ENCODE peak calls at places on chromosome X, in five cellular contexts. One of them, this sample, is unnamed.

GRCh38 chrX:37846141-37846540 is 1.2 kb downstream of the DYNLT3 start:
- DNase-seq in epithelial cell of esophagus: peak; percentile 72
- DNase-seq in germinal center: no peak
- DNase-seq in NCI-H1092 treated with DMSO at 0.1 percent for 48 hours: no peak
- DNase-seq in NCI-H2107: no peak
- DNase-seq in this sample: no peak

GRCh38 chrX:79270401-79270800 is 96.7 kb downstream of the ITM2A start:
- DNase-seq in epithelial cell of esophagus: no peak
- DNase-seq in germinal center: peak; percentile 8
- DNase-seq in NCI-H1092 treated with DMSO at 0.1 percent for 48 hours: no peak
- DNase-seq in NCI-H2107: no peak
- DNase-seq in this sample: no peak

GRCh38 chrX:149711545-149712236 is at the start of gene MAGEA11:
- DNase-seq in epithelial cell of esophagus: no peak
- DNase-seq in germinal center: no peak
- DNase-seq in NCI-H1092 treated with DMSO at 0.1 percent for 48 hours: no peak
- DNase-seq in NCI-H2107: no peak
- DNase-seq in this sample: no peak

GRCh38 chrX:113512700-113513395 is 672.2 kb upstream of the AMOT start:
- DNase-seq in epithelial cell of esophagus: peak; percentile 51
- DNase-seq in germinal center: no peak
- DNase-seq in NCI-H1092 treated with DMSO at 0.1 percent for 48 hours: no peak
- DNase-seq in NCI-H2107: no peak
- DNase-seq in this sample: no peak

GRCh38 chrX:22748093-22748999 is 251.4 kb upstream of the DDX53 start:
- DNase-seq in epithelial cell of esophagus: peak; percentile 46
- DNase-seq in germinal center: peak; percentile 8
- DNase-seq in NCI-H1092 treated with DMSO at 0.1 percent for 48 hours: peak; percentile 67
- DNase-seq in NCI-H2107: peak; percentile 20
- DNase-seq in this sample: no peak

GRCh38 chrX:23901805-23902204 is 5.9 kb downstream of the APOO start:
- DNase-seq in epithelial cell of esophagus: peak; percentile 80
- DNase-seq in germinal center: peak; percentile 44
- DNase-seq in NCI-H1092 treated with DMSO at 0.1 percent for 48 hours: peak; percentile 22
- DNase-seq in NCI-H2107: peak; percentile 51
- DNase-seq in this sample: no peak

GRCh38 chrX:41377624-41378023 is 43.7 kb downstream of the DDX3X start:
- DNase-seq in epithelial cell of esophagus: no peak
- DNase-seq in germinal center: no peak
- DNase-seq in NCI-H1092 treated with DMSO at 0.1 percent for 48 hours: no peak
- DNase-seq in NCI-H2107: no peak
- DNase-seq in this sample: no peak

GRCh38 chrX:154544885-154545284 is 1.8 kb downstream of the G6PD start:
- DNase-seq in epithelial cell of esophagus: no peak
- DNase-seq in germinal center: no peak
- DNase-seq in NCI-H1092 treated with DMSO at 0.1 percent for 48 hours: no peak
- DNase-seq in NCI-H2107: no peak
- DNase-seq in this sample: no peak

GRCh38 chrX:151151668-151152267 is 24.6 kb upstream of the GPR50 start:
- DNase-seq in epithelial cell of esophagus: peak; percentile 58
- DNase-seq in germinal center: peak; percentile 19
- DNase-seq in NCI-H1092 treated with DMSO at 0.1 percent for 48 hours: peak; percentile 60
- DNase-seq in NCI-H2107: peak; percentile 8
- DNase-seq in this sample: no peak

GRCh38 chrX:55326985-55327384 is 62.3 kb upstream of the PAGE3 start:
- DNase-seq in epithelial cell of esophagus: no peak
- DNase-seq in germinal center: no peak
- DNase-seq in NCI-H1092 treated with DMSO at 0.1 percent for 48 hours: no peak
- DNase-seq in NCI-H2107: no peak
- DNase-seq in this sample: no peak

GRCh38 chrX:31070057-31070468 is 1.8 kb downstream of the FTHL17 start:
- DNase-seq in epithelial cell of esophagus: peak; percentile 47
- DNase-seq in germinal center: no peak
- DNase-seq in NCI-H1092 treated with DMSO at 0.1 percent for 48 hours: no peak
- DNase-seq in NCI-H2107: no peak
- DNase-seq in this sample: no peak

GRCh38 chrX:73127700-73128241 is 48.5 kb upstream of the PABPC1L2A start:
- DNase-seq in epithelial cell of esophagus: peak; percentile 0
- DNase-seq in germinal center: no peak
- DNase-seq in NCI-H1092 treated with DMSO at 0.1 percent for 48 hours: no peak
- DNase-seq in NCI-H2107: no peak
- DNase-seq in this sample: peak; percentile 88

GRCh38 chrX:30309139-30309571 is at the start of gene NR0B1:
- DNase-seq in epithelial cell of esophagus: no peak
- DNase-seq in germinal center: no peak
- DNase-seq in NCI-H1092 treated with DMSO at 0.1 percent for 48 hours: peak; percentile 58
- DNase-seq in NCI-H2107: no peak
- DNase-seq in this sample: no peak

GRCh38 chrX:50147972-50148371 is 52.8 kb downstream of the AKAP4 start:
- DNase-seq in epithelial cell of esophagus: no peak
- DNase-seq in germinal center: no peak
- DNase-seq in NCI-H1092 treated with DMSO at 0.1 percent for 48 hours: no peak
- DNase-seq in NCI-H2107: no peak
- DNase-seq in this sample: no peak

GRCh38 chrX:77085372-77085771 is 361.8 kb upstream of the FGF16 start:
- DNase-seq in epithelial cell of esophagus: no peak
- DNase-seq in germinal center: no peak
- DNase-seq in NCI-H1092 treated with DMSO at 0.1 percent for 48 hours: no peak
- DNase-seq in NCI-H2107: no peak
- DNase-seq in this sample: peak; percentile 5

GRCh38 chrX:139298437-139298836 is 232.1 kb upstream of the F9 start:
- DNase-seq in epithelial cell of esophagus: no peak
- DNase-seq in germinal center: no peak
- DNase-seq in NCI-H1092 treated with DMSO at 0.1 percent for 48 hours: no peak
- DNase-seq in NCI-H2107: no peak
- DNase-seq in this sample: no peak

GRCh38 chrX:17009856-17010650 is 63.6 kb downstream of the REPS2 start:
- DNase-seq in epithelial cell of esophagus: no peak
- DNase-seq in germinal center: no peak
- DNase-seq in NCI-H1092 treated with DMSO at 0.1 percent for 48 hours: no peak
- DNase-seq in NCI-H2107: no peak
- DNase-seq in this sample: no peak

GRCh38 chrX:433771-434170 is 47.1 kb upstream of the PPP2R3B start:
- DNase-seq in epithelial cell of esophagus: no peak
- DNase-seq in germinal center: no peak
- DNase-seq in NCI-H1092 treated with DMSO at 0.1 percent for 48 hours: no peak
- DNase-seq in NCI-H2107: no peak
- DNase-seq in this sample: no peak

GRCh38 chrX:47497274-47497673 is 14.3 kb upstream of the ZNF41 start:
- DNase-seq in epithelial cell of esophagus: peak; percentile 32
- DNase-seq in germinal center: no peak
- DNase-seq in NCI-H1092 treated with DMSO at 0.1 percent for 48 hours: no peak
- DNase-seq in NCI-H2107: no peak
- DNase-seq in this sample: no peak

GRCh38 chrX:75547783-75548182 is 24.9 kb upstream of the ZDHHC15 start:
- DNase-seq in epithelial cell of esophagus: peak; percentile 0
- DNase-seq in germinal center: no peak
- DNase-seq in NCI-H1092 treated with DMSO at 0.1 percent for 48 hours: no peak
- DNase-seq in NCI-H2107: peak; percentile 24
- DNase-seq in this sample: no peak

GRCh38 chrX:100417671-100418070 is 7.6 kb upstream of the PCDH19 start:
- DNase-seq in epithelial cell of esophagus: no peak
- DNase-seq in germinal center: no peak
- DNase-seq in NCI-H1092 treated with DMSO at 0.1 percent for 48 hours: peak; percentile 28
- DNase-seq in NCI-H2107: no peak
- DNase-seq in this sample: no peak

GRCh38 chrX:97027384-97027922 is 143.7 kb downstream of the RPA4 start:
- DNase-seq in epithelial cell of esophagus: no peak
- DNase-seq in germinal center: no peak
- DNase-seq in NCI-H1092 treated with DMSO at 0.1 percent for 48 hours: peak; percentile 62
- DNase-seq in NCI-H2107: peak; percentile 65
- DNase-seq in this sample: no peak

GRCh38 chrX:52359614-52360232 is 9.1 kb upstream of the XAGE2 start:
- DNase-seq in epithelial cell of esophagus: no peak
- DNase-seq in germinal center: no peak
- DNase-seq in NCI-H1092 treated with DMSO at 0.1 percent for 48 hours: no peak
- DNase-seq in NCI-H2107: no peak
- DNase-seq in this sample: no peak

GRCh38 chrX:43703211-43703791 is 47.2 kb downstream of the MAOA start:
- DNase-seq in epithelial cell of esophagus: peak; percentile 61
- DNase-seq in germinal center: no peak
- DNase-seq in NCI-H1092 treated with DMSO at 0.1 percent for 48 hours: no peak
- DNase-seq in NCI-H2107: no peak
- DNase-seq in this sample: no peak

GRCh38 chrX:109347618-109348017 is 134.3 kb downstream of the GUCY2F start:
- DNase-seq in epithelial cell of esophagus: peak; percentile 53
- DNase-seq in germinal center: no peak
- DNase-seq in NCI-H1092 treated with DMSO at 0.1 percent for 48 hours: no peak
- DNase-seq in NCI-H2107: no peak
- DNase-seq in this sample: no peak

GRCh38 chrX:85244411-85245210 is 820 bp downstream of the ZNF711 start:
- DNase-seq in epithelial cell of esophagus: no peak
- DNase-seq in germinal center: peak; percentile 1
- DNase-seq in NCI-H1092 treated with DMSO at 0.1 percent for 48 hours: peak; percentile 55
- DNase-seq in NCI-H2107: no peak
- DNase-seq in this sample: no peak

GRCh38 chrX:94492541-94492940 is 818.5 kb downstream of the FAM133A start:
- DNase-seq in epithelial cell of esophagus: no peak
- DNase-seq in germinal center: no peak
- DNase-seq in NCI-H1092 treated with DMSO at 0.1 percent for 48 hours: no peak
- DNase-seq in NCI-H2107: no peak
- DNase-seq in this sample: peak; percentile 28

GRCh38 chrX:67604979-67605703 is 61.3 kb downstream of the AR start:
- DNase-seq in epithelial cell of esophagus: peak; percentile 57
- DNase-seq in germinal center: no peak
- DNase-seq in NCI-H1092 treated with DMSO at 0.1 percent for 48 hours: no peak
- DNase-seq in NCI-H2107: no peak
- DNase-seq in this sample: peak; percentile 30

GRCh38 chrX:137051978-137052640 is 18.3 kb upstream of the GPR101 start:
- DNase-seq in epithelial cell of esophagus: peak; percentile 19
- DNase-seq in germinal center: peak; percentile 62
- DNase-seq in NCI-H1092 treated with DMSO at 0.1 percent for 48 hours: peak; percentile 56
- DNase-seq in NCI-H2107: peak; percentile 53
- DNase-seq in this sample: no peak

GRCh38 chrX:107849747-107850478 is 24.2 kb downstream of the MID2 start:
- DNase-seq in epithelial cell of esophagus: peak; percentile 18
- DNase-seq in germinal center: no peak
- DNase-seq in NCI-H1092 treated with DMSO at 0.1 percent for 48 hours: no peak
- DNase-seq in NCI-H2107: no peak
- DNase-seq in this sample: no peak

GRCh38 chrX:27619459-27619858 is 29.3 kb downstream of the DCAF8L2 start:
- DNase-seq in epithelial cell of esophagus: no peak
- DNase-seq in germinal center: no peak
- DNase-seq in NCI-H1092 treated with DMSO at 0.1 percent for 48 hours: no peak
- DNase-seq in NCI-H2107: no peak
- DNase-seq in this sample: no peak

GRCh38 chrX:21781525-21781924 is 23.6 kb upstream of the SMPX start:
- DNase-seq in epithelial cell of esophagus: no peak
- DNase-seq in germinal center: no peak
- DNase-seq in NCI-H1092 treated with DMSO at 0.1 percent for 48 hours: no peak
- DNase-seq in NCI-H2107: no peak
- DNase-seq in this sample: no peak

GRCh38 chrX:20595928-20596550 is 329.3 kb upstream of the RPS6KA3 start:
- DNase-seq in epithelial cell of esophagus: peak; percentile 9
- DNase-seq in germinal center: no peak
- DNase-seq in NCI-H1092 treated with DMSO at 0.1 percent for 48 hours: no peak
- DNase-seq in NCI-H2107: no peak
- DNase-seq in this sample: no peak

GRCh38 chrX:23610491-23610890 is 56.8 kb upstream of the PRDX4 start:
- DNase-seq in epithelial cell of esophagus: peak; percentile 6
- DNase-seq in germinal center: no peak
- DNase-seq in NCI-H1092 treated with DMSO at 0.1 percent for 48 hours: no peak
- DNase-seq in NCI-H2107: no peak
- DNase-seq in this sample: no peak

GRCh38 chrX:119784747-119785446 is 6.5 kb downstream of the RPL39 start:
- DNase-seq in epithelial cell of esophagus: peak; percentile 37
- DNase-seq in germinal center: peak; percentile 17
- DNase-seq in NCI-H1092 treated with DMSO at 0.1 percent for 48 hours: peak; percentile 1
- DNase-seq in NCI-H2107: no peak
- DNase-seq in this sample: no peak

GRCh38 chrX:114717921-114718320 is 134.0 kb downstream of the HTR2C start:
- DNase-seq in epithelial cell of esophagus: no peak
- DNase-seq in germinal center: no peak
- DNase-seq in NCI-H1092 treated with DMSO at 0.1 percent for 48 hours: no peak
- DNase-seq in NCI-H2107: no peak
- DNase-seq in this sample: no peak